ENCODE peak calls at places on chromosomes 16 and 17, in six cellular contexts. O is ovary, U is upper lobe of left lung, S is A549, T is H1, X is sigmoid colon. W is an unnamed sample.

GRCh38 chr17:77591231-77591785 is 367.2 kb upstream of the TNRC6C start:
- DNase-seq in O (no peak), X (no peak), U (no peak), T (no peak), S (no peak), W (peak; percentile 44)

GRCh38 chr16:23508589-23509440 is 1.5 kb downstream of the GGA2 start:
- DNase-seq in O (no peak), U (no peak), X (no peak), S (no peak), T (peak; percentile 54), W (peak; percentile 34)

GRCh38 chr16:29011112-29011511 is 26.3 kb downstream of the LAT start:
- DNase-seq in O (no peak), T (peak; percentile 61), S (no peak), U (no peak), X (no peak), W (no peak)

GRCh38 chr16:13733561-13733960 is 186.4 kb upstream of the ERCC4 start:
- DNase-seq in T (no peak), X (no peak), S (no peak), U (no peak), O (no peak), W (no peak)

GRCh38 chr17:66307257-66307656 is 4.8 kb downstream of the PRKCA start:
- DNase-seq in X (no peak), U (no peak), O (no peak), S (no peak), T (no peak), W (no peak)

GRCh38 chr17:71803656-71804284 is 317.1 kb upstream of the SOX9 start:
- DNase-seq in X (no peak), T (no peak), U (no peak), S (no peak), O (no peak), W (no peak)

GRCh38 chr16:27449434-27450188 is 47.6 kb downstream of the IL21R start:
- DNase-seq in S (no peak), T (no peak), U (peak; percentile 79), X (no peak), O (no peak), W (peak; percentile 59)

GRCh38 chr17:80477647-80478478 is 1.5 kb upstream of the NPTX1 start:
- DNase-seq in X (peak; percentile 81), T (peak; percentile 82), O (peak; percentile 77), S (peak; percentile 70), U (peak; percentile 88), W (peak; percentile 35)

GRCh38 chr17:64024215-64024654 is 3.8 kb upstream of the ICAM2 start:
- DNase-seq in X (peak; percentile 15), S (no peak), O (no peak), T (no peak), U (no peak), W (no peak)

GRCh38 chr17:56173958-56174357 is 20.7 kb downstream of the ANKFN1 start:
- DNase-seq in S (no peak), U (no peak), X (no peak), T (no peak), O (no peak), W (no peak)

GRCh38 chr16:86298166-86299131 is 211.9 kb upstream of the FOXF1 start:
- DNase-seq in T (no peak), X (peak; percentile 87), O (no peak), S (no peak), U (no peak), W (peak; percentile 33)

GRCh38 chr17:75047398-75048098 is 523 bp downstream of the KCTD2 start:
- DNase-seq in S (no peak), T (no peak), U (peak; percentile 91), X (peak; percentile 80), O (peak; percentile 75), W (peak; percentile 51)

GRCh38 chr17:70099267-70099666 is 24.2 kb downstream of the KCNJ16 start:
- DNase-seq in S (no peak), U (no peak), O (no peak), T (no peak), X (no peak), W (no peak)

GRCh38 chr16:89721644-89722391 is 481 bp downstream of the ZNF276 start:
- DNase-seq in T (no peak), X (no peak), S (peak; percentile 56), O (peak; percentile 61), U (peak; percentile 93), W (peak; percentile 83)

GRCh38 chr16:28140788-28141618 is 70.8 kb downstream of the XPO6 start:
- DNase-seq in O (no peak), X (no peak), U (no peak), S (no peak), T (no peak), W (peak; percentile 37)

GRCh38 chr16:85551319-85551978 is 61.7 kb upstream of the GSE1 start:
- DNase-seq in S (no peak), X (no peak), U (peak; percentile 67), T (peak; percentile 48), O (no peak), W (no peak)

GRCh38 chr16:9270424-9270823 is 179.0 kb downstream of the HAPSTR1 start:
- DNase-seq in X (no peak), S (no peak), U (no peak), T (no peak), O (no peak), W (no peak)

GRCh38 chr17:30116345-30116660 is 313 bp upstream of the NSRP1 start:
- DNase-seq in S (no peak), U (no peak), O (no peak), X (no peak), T (no peak), W (no peak)

GRCh38 chr16:47143329-47143676 is 442 bp downstream of the NETO2 start:
- DNase-seq in S (peak; percentile 84), X (no peak), O (peak; percentile 56), U (peak; percentile 94), T (peak; percentile 91), W (peak; percentile 76)

GRCh38 chr16:14132696-14133048 is 61.6 kb downstream of the MRTFB start:
- DNase-seq in X (no peak), S (no peak), U (no peak), T (no peak), O (no peak), W (no peak)

GRCh38 chr17:71142333-71142732 is 973.0 kb downstream of the KCNJ2 start:
- DNase-seq in O (no peak), X (no peak), S (no peak), T (no peak), U (no peak), W (no peak)

GRCh38 chr17:41968676-41969075 is 2.1 kb downstream of the CNP start:
- DNase-seq in T (no peak), O (no peak), X (no peak), S (no peak), U (peak; percentile 58), W (no peak)

GRCh38 chr17:41967921-41968578 is 1.5 kb downstream of the CNP start:
- DNase-seq in O (peak; percentile 45), T (no peak), U (peak; percentile 66), X (no peak), S (no peak), W (no peak)

GRCh38 chr17:41967141-41967920 is 736 bp downstream of the CNP start:
- DNase-seq in O (peak; percentile 59), T (peak; percentile 59), X (peak; percentile 85), S (no peak), U (peak; percentile 90), W (peak; percentile 33)

GRCh38 chr17:41966453-41967140 is at the start of gene CNP:
- DNase-seq in T (peak; percentile 90), S (peak; percentile 92), U (peak; percentile 99), O (peak; percentile 95), X (peak; percentile 95), W (peak; percentile 94)

GRCh38 chr17:41965694-41966375 is 760 bp upstream of the CNP start:
- DNase-seq in U (no peak), X (peak; percentile 80), S (peak; percentile 71), O (peak; percentile 68), T (peak; percentile 82), W (peak; percentile 88)
- TF ChIP-seq POLR2A in U (no peak), X (no peak), S (no peak), O (no peak), T (peak; percentile 49), W (no peak)

GRCh38 chr16:11677451-11677951 is 9.2 kb downstream of the SNN start:
- DNase-seq in U (no peak), O (peak; percentile 23), S (no peak), X (peak; percentile 54), T (no peak), W (no peak)
- H3K27ac ChIP-seq in U (peak overlapping the region; percentile 54), O (no peak overlapping the region), S (peak overlapping the region; percentile 6), X (peak overlapping the region; percentile 50), T (no peak overlapping the region), W (peak overlapping the region; percentile 34)

DNA sequence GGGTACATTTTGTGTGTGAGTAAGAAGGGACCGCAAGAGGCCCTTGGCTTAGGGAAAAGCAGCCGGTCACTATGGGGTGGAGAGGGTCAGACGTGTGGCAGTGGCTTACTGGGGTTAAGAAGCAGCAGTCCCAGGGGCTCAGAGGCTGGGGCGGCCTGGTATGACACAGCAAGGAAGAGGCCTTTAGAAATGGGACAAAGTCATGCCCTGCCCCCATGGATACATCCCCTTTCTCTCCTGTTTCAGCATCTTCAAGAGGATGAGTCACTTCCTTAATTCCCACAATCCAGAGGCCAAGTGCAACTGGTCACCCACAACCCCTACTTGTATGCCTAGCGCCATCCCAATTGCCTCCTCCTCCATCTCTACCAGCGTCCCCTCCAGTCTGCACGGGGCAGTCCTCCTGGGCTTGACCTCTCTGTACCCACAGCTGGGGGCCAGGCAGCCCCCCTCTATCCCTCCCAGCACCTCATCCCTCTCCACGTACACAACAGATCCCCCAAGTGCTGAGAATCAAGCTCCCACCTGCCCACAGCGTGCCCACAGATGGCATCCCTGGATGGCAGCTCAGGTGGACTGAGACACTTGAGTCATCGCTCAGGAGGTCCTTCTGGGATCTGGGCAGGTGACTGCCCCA is 6.9 kb upstream of the EFTUD2 start:
- DNase-seq in U (no peak), T (no peak), S (peak; percentile 89), X (no peak), O (no peak), W (no peak)
- TF ChIP-seq EP300 in U (no peak), T (no peak), S (peak; percentile 59), X (no peak), O (no peak), W (no peak)

DNA sequence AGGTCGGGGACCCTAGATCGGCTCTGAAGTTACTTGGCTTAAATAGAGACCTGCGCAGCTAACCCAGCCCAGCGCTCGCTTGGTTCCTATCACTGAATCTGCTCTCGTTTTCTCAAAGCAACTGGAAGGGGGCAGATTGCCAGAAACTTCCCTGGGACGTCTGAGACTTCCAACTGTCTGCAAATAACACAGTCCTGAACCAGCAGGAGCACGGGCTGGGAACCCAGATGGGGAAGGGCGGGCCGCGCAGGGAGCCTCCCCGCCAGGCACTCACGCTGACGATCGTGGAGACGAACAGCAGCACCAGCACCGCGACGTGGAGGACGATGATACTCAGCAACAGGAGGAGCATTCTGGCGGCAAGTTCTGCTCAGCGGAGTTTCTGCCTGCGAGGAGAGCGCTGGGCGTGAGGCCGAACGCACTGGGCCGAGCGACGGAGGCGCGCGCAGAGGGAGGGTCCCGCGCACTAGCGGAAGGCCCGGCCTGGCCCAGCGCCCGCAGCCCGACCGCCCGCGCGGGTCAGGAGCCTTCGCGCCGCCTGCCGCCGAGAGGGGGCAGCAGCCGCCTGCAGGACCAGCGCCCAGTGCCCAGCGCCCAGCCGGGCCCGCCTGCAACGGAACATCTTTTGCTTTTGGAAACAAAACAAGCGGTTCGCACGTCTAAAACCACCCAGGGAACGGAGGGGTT is 4.6 kb downstream of the PMP22 start:
- DNase-seq in T (peak; percentile 92), O (peak; percentile 96), X (peak; percentile 97), S (peak; percentile 85), U (peak; percentile 98), W (peak; percentile 85)
- TF ChIP-seq POLR2A in T (no peak), O (no peak), X (no peak), S (peak; percentile 70), U (no peak), W (peak; percentile 31)

GRCh38 chr17:10705727-10706126 is 8.3 kb downstream of the ADPRM start:
- DNase-seq in X (no peak), U (no peak), O (no peak), S (no peak), T (no peak), W (no peak)
- H3K27ac ChIP-seq in X (no peak overlapping the region), U (no peak overlapping the region), O (no peak overlapping the region), S (no peak overlapping the region), T (no peak overlapping the region), W (no peak overlapping the region)

W was measured in transverse colon.